ENCODE peak calls at places on chromosomes 6 and 20, in five cellular contexts. E is AG09309, I is skeletal muscle cell, C is EL, K is NCI-H1092 treated with DMSO at 0.1 percent for 48 hours. L is an unnamed sample.

GRCh38 chr6:6875818-6876470 is 231.8 kb upstream of the RREB1 start:
- DNase-seq in C (peak), I (peak), K (no peak), E (peak), L (peak)

GRCh38 chr20:40617594-40617993 is 71.4 kb downstream of the MAFB start:
- DNase-seq in I (no peak), C (no peak), K (no peak), E (no peak), L (no peak)

GRCh38 chr6:7373739-7374138 is 15.8 kb downstream of the CAGE1 start:
- DNase-seq in K (no peak), C (no peak), I (no peak), E (no peak), L (no peak)

GRCh38 chr6:87870606-87871005 is 168.6 kb upstream of the AKIRIN2 start:
- DNase-seq in K (no peak), I (no peak), C (no peak), E (no peak), L (no peak)

GRCh38 chr6:163329991-163330390 is 84.5 kb upstream of the QKI start:
- DNase-seq in I (no peak), K (no peak), C (no peak), E (no peak), L (no peak)

GRCh38 chr6:167094820-167095637 is 27.9 kb upstream of the CCR6 start:
- DNase-seq in K (no peak), E (no peak), C (no peak), I (no peak), L (no peak)

GRCh38 chr20:542777-543368 is 717 bp downstream of the CSNK2A1 start:
- DNase-seq in E (no peak), I (no peak), K (no peak), C (no peak), L (no peak)

GRCh38 chr20:16803965-16804792 is 56.0 kb downstream of the OTOR start:
- DNase-seq in I (no peak), C (peak), K (peak), E (no peak), L (no peak)

GRCh38 chr6:22653980-22654610 is 84.7 kb downstream of the HDGFL1 start:
- DNase-seq in K (no peak), E (no peak), I (no peak), C (no peak), L (no peak)

GRCh38 chr6:22221630-22222029 is 75.2 kb downstream of the PRL start:
- DNase-seq in I (no peak), C (no peak), K (no peak), E (no peak), L (no peak)

GRCh38 chr6:15255481-15256414 is 9.9 kb downstream of the JARID2 start:
- DNase-seq in K (no peak), C (no peak), E (no peak), I (no peak), L (no peak)

GRCh38 chr20:9503530-9504251 is 10.7 kb upstream of the LAMP5 start:
- DNase-seq in C (peak), E (peak), K (no peak), I (no peak), L (no peak)

GRCh38 chr20:57231951-57232428 is 34.5 kb downstream of the BMP7 start:
- DNase-seq in E (no peak), I (no peak), C (no peak), K (no peak), L (no peak)

GRCh38 chr20:29876911-29877285 is 1380.6 kb upstream of the DEFB115 start:
- DNase-seq in K (no peak), E (no peak), C (no peak), I (no peak), L (no peak)

GRCh38 chr6:90083891-90084290 is 189.6 kb downstream of the GJA10 start:
- DNase-seq in C (no peak), E (no peak), K (no peak), I (no peak), L (no peak)

GRCh38 chr20:21719592-21720214 is 14.2 kb downstream of the PAX1 start:
- DNase-seq in C (peak), K (peak), I (peak), E (peak), L (peak)

GRCh38 chr20:53994088-53994487 is 76.3 kb downstream of the BCAS1 start:
- DNase-seq in K (no peak), E (no peak), C (no peak), I (no peak), L (no peak)

GRCh38 chr6:117075218-117075617 is 190.1 kb upstream of the VGLL2 start:
- DNase-seq in K (no peak), C (no peak), E (no peak), I (no peak), L (no peak)

L was measured in retinal pigment epithelial cell.